ENCODE peak calls at places on chromosomes 4 and X, in six cellular contexts. T, B, X, U, E and F are unnamed samples.

GRCh38 chrX:1686642-1687041 is 71.8 kb downstream of the ASMT start:
- DNase-seq in T (no peak), B (no peak), X (peak), U (no peak), E (no peak), F (no peak)

GRCh38 chrX:115535844-115536243 is 25.1 kb upstream of the PLS3 start:
- DNase-seq in T (no peak), B (no peak), X (peak), U (no peak), E (no peak), F (no peak)

GRCh38 chr4:15956179-15956850 is 6.7 kb downstream of the FGFBP2 start:
- DNase-seq in T (peak), B (peak), X (peak), U (peak), E (peak), F (peak)

GRCh38 chr4:169117591-169118081 is 107.6 kb upstream of the CBR4 start:
- DNase-seq in T (no peak), B (no peak), X (peak), U (no peak), E (no peak), F (no peak)

GRCh38 chr4:34043131-34043530 is 2201.2 kb downstream of the ARAP2 start:
- DNase-seq in T (no peak), B (no peak), X (no peak), U (no peak), E (no peak), F (no peak)

GRCh38 chr4:43339435-43339834 is 446.9 kb downstream of the GRXCR1 start:
- DNase-seq in T (no peak), B (peak), X (peak), U (no peak), E (no peak), F (no peak)

GRCh38 chrX:132561974-132562373 is 73.1 kb upstream of the MBNL3 start:
- DNase-seq in T (no peak), B (no peak), X (no peak), U (no peak), E (no peak), F (no peak)

GRCh38 chr4:186954956-186955355 is 231.3 kb upstream of the FAT1 start:
- DNase-seq in T (no peak), B (no peak), X (no peak), U (no peak), E (no peak), F (no peak)

GRCh38 chrX:144333429-144333828 is 449.6 kb downstream of the UBE2NL start:
- DNase-seq in T (no peak), B (no peak), X (no peak), U (no peak), E (no peak), F (no peak)

GRCh38 chr4:173231916-173232315 is 63.3 kb downstream of the GALNT7 start:
- DNase-seq in T (no peak), B (peak), X (peak), U (no peak), E (no peak), F (no peak)

GRCh38 chr4:184851200-184851541 is 25.4 kb upstream of the ACSL1 start:
- DNase-seq in T (no peak), B (no peak), X (no peak), U (no peak), E (no peak), F (no peak)

GRCh38 chrX:17617794-17618193 is 119.5 kb upstream of the SCML1 start:
- DNase-seq in T (no peak), B (no peak), X (no peak), U (no peak), E (no peak), F (no peak)